ENCODE peak calls at places on chromosomes 1 and 21, in nine cellular contexts. T, L, G, C, J, R, P, W and U are unnamed samples.

GRCh38 chr1:109819365-109819764 is 55.6 kb upstream of the EPS8L3 start:
- DNase-seq in C (no peak), J (no peak), T (no peak), R (no peak), G (no peak), W (no peak), P (peak; percentile 33), L (no peak), U (no peak)

GRCh38 chr21:30129246-30129645 is 37.4 kb downstream of the CLDN17 start:
- DNase-seq in P (no peak), W (no peak), T (no peak), C (no peak), J (no peak), G (no peak), R (no peak), L (no peak), U (no peak)

GRCh38 chr1:57381871-57382270 is 42.0 kb downstream of the DAB1 start:
- DNase-seq in R (no peak), C (no peak), T (no peak), W (no peak), P (no peak), G (no peak), J (no peak), L (no peak), U (no peak)

GRCh38 chr21:29091032-29091431 is 17.6 kb upstream of the CCT8 start:
- DNase-seq in L (no peak), W (peak; percentile 71), T (no peak), C (no peak), J (no peak), P (no peak), G (peak; percentile 90), R (peak; percentile 85), U (no peak)

GRCh38 chr1:196873385-196873784 is 14.5 kb upstream of the CFHR4 start:
- DNase-seq in T (no peak), J (no peak), R (no peak), C (no peak), L (no peak), P (no peak), G (no peak), W (no peak), U (no peak)

GRCh38 chr1:116130376-116130775 is 19.2 kb downstream of the MAB21L3 start:
- DNase-seq in C (no peak), L (no peak), R (no peak), G (no peak), J (no peak), P (no peak), W (no peak), T (no peak), U (no peak)

GRCh38 chr1:30305061-30305460 is 418.3 kb downstream of the MATN1 start:
- DNase-seq in L (no peak), T (no peak), P (no peak), G (no peak), C (no peak), J (no peak), W (no peak), R (no peak), U (no peak)

GRCh38 chr1:245988393-245989078 is 518.5 kb downstream of the SMYD3 start:
- DNase-seq in C (peak; percentile 7), R (no peak), G (no peak), L (no peak), W (no peak), J (no peak), P (no peak), T (no peak), U (no peak)

GRCh38 chr1:178512566-178513277 is at the start of gene TEX35:
- DNase-seq in P (no peak), W (no peak), L (no peak), C (no peak), G (no peak), T (no peak), R (no peak), J (no peak), U (no peak)

GRCh38 chr1:213231795-213232231 is 180.8 kb downstream of the RPS6KC1 start:
- DNase-seq in C (peak; percentile 49), P (no peak), T (peak; percentile 34), W (peak; percentile 6), G (no peak), R (no peak), J (no peak), L (no peak), U (no peak)

GRCh38 chr1:243315455-243315854 is 59.6 kb downstream of the SDCCAG8 start:
- DNase-seq in J (no peak), R (peak; percentile 20), G (peak; percentile 22), C (no peak), W (no peak), P (no peak), T (no peak), L (no peak), U (no peak)

GRCh38 chr1:1629430-1630190 is 2.4 kb upstream of the MMP23B start:
- DNase-seq in W (no peak), L (no peak), J (no peak), R (no peak), T (no peak), C (no peak), P (peak; percentile 83), G (no peak), U (peak; percentile 33)

GRCh38 chr21:18161841-18162240 is 82.8 kb upstream of the CHODL start:
- DNase-seq in R (no peak), P (no peak), T (no peak), G (no peak), J (no peak), W (no peak), C (no peak), L (no peak), U (no peak)

GRCh38 chr21:46048926-46049889 is 48.7 kb upstream of the COL6A2 start:
- DNase-seq in G (peak; percentile 99), R (peak; percentile 98), T (peak; percentile 33), P (no peak), J (peak; percentile 26), C (peak; percentile 55), L (no peak), W (peak; percentile 86), U (peak; percentile 40)

GRCh38 chr1:58618303-58618702 is 41.3 kb upstream of the TACSTD2 start:
- DNase-seq in J (no peak), P (no peak), G (peak; percentile 99), R (peak; percentile 90), L (no peak), W (peak; percentile 83), C (no peak), T (no peak), U (no peak)

GRCh38 chr1:30790850-30791778 is 33.5 kb upstream of the LAPTM5 start:
- DNase-seq in J (no peak), T (no peak), C (no peak), G (peak; percentile 49), P (no peak), L (no peak), W (no peak), R (no peak), U (no peak)

GRCh38 chr1:41783189-41783639 is 135.5 kb downstream of the HIVEP3 start:
- DNase-seq in P (no peak), C (peak; percentile 48), J (no peak), G (peak; percentile 82), T (no peak), R (peak; percentile 84), W (peak; percentile 97), L (no peak), U (no peak)

GRCh38 chr1:27960762-27961645 is 1.2 kb downstream of the XKR8 start:
- DNase-seq in P (no peak), G (no peak), W (no peak), J (no peak), C (no peak), T (no peak), R (peak; percentile 59), L (no peak), U (no peak)

GRCh38 chr1:185534806-185535205 is 199.4 kb upstream of the HMCN1 start:
- DNase-seq in C (peak; percentile 93), J (peak; percentile 82), L (no peak), R (no peak), T (peak; percentile 91), W (no peak), G (no peak), P (no peak), U (peak; percentile 24)

GRCh38 chr1:181504294-181505115 is 21.2 kb downstream of the CACNA1E start:
- DNase-seq in J (no peak), G (peak; percentile 14), R (no peak), L (no peak), W (peak; percentile 21), C (peak; percentile 47), P (no peak), T (peak; percentile 47), U (no peak)

GRCh38 chr1:69494171-69494570 is 73.6 kb upstream of the LRRC7 start:
- DNase-seq in T (no peak), G (no peak), R (no peak), C (no peak), W (peak; percentile 23), L (no peak), J (no peak), P (no peak), U (no peak)

GRCh38 chr1:183209533-183210158 is 23.6 kb downstream of the LAMC2 start:
- DNase-seq in J (peak; percentile 65), W (peak; percentile 93), T (no peak), R (peak; percentile 77), C (no peak), P (no peak), L (no peak), G (peak; percentile 92), U (no peak)

GRCh38 chr1:54371936-54372385 is 34.2 kb downstream of the SSBP3 start:
- DNase-seq in C (no peak), R (no peak), T (no peak), G (no peak), J (no peak), P (no peak), W (no peak), L (no peak), U (no peak)

GRCh38 chr1:6149597-6149996 is 30.5 kb downstream of the CHD5 start:
- DNase-seq in R (no peak), L (no peak), T (no peak), G (no peak), J (no peak), W (no peak), P (no peak), C (no peak), U (no peak)

GRCh38 chr1:175191654-175192053 is 922 bp downstream of the KIAA0040 start:
- DNase-seq in G (no peak), W (no peak), T (no peak), P (peak; percentile 60), L (no peak), C (no peak), J (no peak), R (peak; percentile 38), U (no peak)

GRCh38 chr1:201019321-201019977 is 4.1 kb downstream of the KIF21B start:
- DNase-seq in C (no peak), W (peak; percentile 79), R (peak; percentile 25), G (peak; percentile 74), T (no peak), P (peak; percentile 97), L (no peak), J (peak; percentile 65), U (no peak)

GRCh38 chr1:58695206-58695605 is 4.7 kb downstream of the MYSM1 start:
- DNase-seq in T (no peak), G (peak; percentile 36), R (no peak), W (no peak), P (no peak), L (no peak), C (no peak), J (peak; percentile 67), U (no peak)